ENCODE peak calls at places on chromosomes 7 and 10, in seven cellular contexts. M is transverse colon; R is cardiac muscle cell; Z is left lung; J is kidney; Q is IMR-90; E is effector memory CD4-positive, alpha-beta T cell. K is an unnamed sample.

GRCh38 chr7:17584822-17585221 is 286.4 kb downstream of the AHR start:
- DNase-seq in M (no peak), R (peak; percentile 42), Z (no peak), J (no peak), Q (peak; percentile 73), E (no peak), K (no peak)

GRCh38 chr7:45216181-45216580 is 58.6 kb downstream of the RAMP3 start:
- DNase-seq in M (no peak), R (no peak), Z (no peak), J (no peak), Q (no peak), E (no peak), K (no peak)

GRCh38 chr7:47480576-47481538 is 101.1 kb downstream of the TNS3 start:
- DNase-seq in M (peak; percentile 33), R (no peak), Z (peak; percentile 24), J (no peak), Q (no peak), E (no peak), K (no peak)

GRCh38 chr10:122554576-122554975 is 6.0 kb upstream of the DMBT1 start:
- DNase-seq in M (no peak), R (no peak), Z (no peak), J (no peak), Q (no peak), E (no peak), K (no peak)

GRCh38 chr7:95139922-95140321 is 184.4 kb downstream of the PON1 start:
- DNase-seq in M (no peak), R (no peak), Z (no peak), J (no peak), Q (no peak), E (no peak), K (no peak)

GRCh38 chr10:33005322-33006282 is 47.6 kb upstream of the ITGB1 start:
- DNase-seq in M (peak; percentile 82), R (peak; percentile 97), Z (peak; percentile 85), J (peak; percentile 92), Q (peak; percentile 98), E (peak; percentile 18), K (no peak)

GRCh38 chr10:123573236-123574147 is 92.7 kb upstream of the GPR26 start:
- DNase-seq in M (peak; percentile 59), R (peak; percentile 27), Z (no peak), J (no peak), Q (no peak), E (no peak), K (peak; percentile 4)

GRCh38 chr7:92228100-92228499 is 17.6 kb downstream of the KRIT1 start:
- DNase-seq in M (no peak), R (no peak), Z (no peak), J (no peak), Q (peak; percentile 15), E (no peak), K (no peak)

GRCh38 chr7:5543361-5543760 is 119.7 kb upstream of the TNRC18 start:
- DNase-seq in M (no peak), R (no peak), Z (no peak), J (no peak), Q (no peak), E (no peak), K (no peak)

GRCh38 chr7:26457702-26458327 is 166.2 kb downstream of the SNX10 start:
- DNase-seq in M (no peak), R (no peak), Z (no peak), J (no peak), Q (no peak), E (no peak), K (no peak)

GRCh38 chr7:139108256-139109187 is 998 bp downstream of the ZC3HAV1 start:
- DNase-seq in M (peak; percentile 41), R (peak; percentile 21), Z (peak; percentile 49), J (peak; percentile 78), Q (peak; percentile 4), E (no peak), K (no peak)

GRCh38 chr10:18860591-18861205 is 187.9 kb upstream of the MALRD1 start:
- DNase-seq in M (no peak), R (no peak), Z (no peak), J (no peak), Q (peak; percentile 8), E (no peak), K (no peak)

GRCh38 chr7:4157651-4158050 is 524.4 kb upstream of the FOXK1 start:
- DNase-seq in M (no peak), R (no peak), Z (no peak), J (no peak), Q (no peak), E (no peak), K (no peak)

GRCh38 chr10:32386623-32387022 is 39.7 kb upstream of the EPC1 start:
- DNase-seq in M (no peak), R (peak; percentile 46), Z (no peak), J (no peak), Q (peak; percentile 27), E (no peak), K (no peak)

GRCh38 chr10:50508315-50509051 is 115.3 kb downstream of the SGMS1 start:
- DNase-seq in M (no peak), R (no peak), Z (no peak), J (no peak), Q (no peak), E (no peak), K (peak; percentile 69)

GRCh38 chr7:52017802-52018679 is 701.4 kb upstream of the COBL start:
- DNase-seq in M (peak; percentile 20), R (no peak), Z (no peak), J (no peak), Q (no peak), E (no peak), K (no peak)

GRCh38 chr7:17013204-17013603 is 131.4 kb upstream of the AGR3 start:
- DNase-seq in M (no peak), R (peak; percentile 38), Z (no peak), J (no peak), Q (peak; percentile 35), E (no peak), K (no peak)

GRCh38 chr10:132248455-132249231 is 59.1 kb downstream of the STK32C start:
- DNase-seq in M (peak; percentile 53), R (peak; percentile 33), Z (no peak), J (no peak), Q (no peak), E (peak; percentile 60), K (peak; percentile 59)

DNA sequence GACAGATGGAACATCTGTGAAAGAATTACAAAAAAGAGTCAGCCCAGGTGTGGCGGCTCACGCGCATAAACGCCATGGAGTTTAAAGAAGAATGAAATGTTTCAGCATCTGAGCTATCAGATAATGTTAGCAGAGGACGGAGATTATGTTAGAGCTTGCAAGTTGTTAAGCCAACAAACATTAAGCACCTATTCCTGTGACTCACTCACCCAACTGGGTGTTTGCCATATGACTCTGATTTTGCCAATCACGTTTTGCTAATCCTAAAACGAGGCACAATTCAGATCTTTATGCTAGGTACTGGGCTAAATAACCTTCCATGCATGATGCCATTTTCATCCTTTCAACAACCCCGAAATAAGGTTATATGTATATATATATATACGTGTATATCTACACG is 29.0 kb upstream of the CCNY start:
- DNase-seq in M (no peak), R (peak; percentile 15), Z (no peak), J (no peak), Q (peak; percentile 61), E (no peak), K (no peak)
- H3K4me1 ChIP-seq in M (no peaks in the 10 kb centered on the region), R (peaks cover 3% of the 10 kb centered on the region), Z (no peaks in the 10 kb centered on the region), J (peaks cover 2% of the 10 kb centered on the region), Q (no peaks in the 10 kb centered on the region), E (no peaks in the 10 kb centered on the region), K (no peaks in the 10 kb centered on the region)

GRCh38 chr7:921071-921461 is 33.4 kb downstream of the ADAP1 start:
- DNase-seq in M (no peak), R (no peak), Z (no peak), J (peak; percentile 52), Q (no peak), E (no peak), K (no peak)
- H3K4me1 ChIP-seq in M (peaks cover 39% of the 10 kb centered on the region), R (no peaks in the 10 kb centered on the region), Z (no peaks in the 10 kb centered on the region), J (peaks cover 6% of the 10 kb centered on the region), Q (peaks cover 7% of the 10 kb centered on the region), E (peaks cover 31% of the 10 kb centered on the region), K (peaks cover 38% of the 10 kb centered on the region)

DNA sequence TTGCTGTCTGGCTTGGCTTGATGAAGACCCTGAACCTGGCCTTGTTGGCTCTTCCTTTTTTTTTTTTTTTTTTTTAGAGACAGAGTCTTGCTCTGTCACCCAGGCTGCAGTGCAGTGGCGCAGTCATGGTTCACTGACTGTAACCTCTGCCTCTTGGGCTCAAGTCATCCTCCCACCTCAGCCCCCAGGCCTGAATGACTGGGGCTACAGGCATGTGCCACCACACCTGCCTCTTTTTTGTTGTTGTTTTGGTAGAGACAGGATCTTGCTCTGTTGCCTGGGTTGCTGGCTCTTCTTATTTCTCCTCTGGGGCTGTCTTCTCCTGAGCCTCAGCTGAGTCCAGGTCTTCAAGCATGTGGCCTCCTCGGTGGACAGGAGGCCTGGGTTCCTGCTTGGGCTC is 44.7 kb downstream of the PRF1 start:
- DNase-seq in M (no peak), R (no peak), Z (peak; percentile 4), J (peak; percentile 22), Q (no peak), E (no peak), K (no peak)
- H3K4me1 ChIP-seq in M (no peaks in the 10 kb centered on the region), R (peaks cover 31% of the 10 kb centered on the region), Z (peaks cover 16% of the 10 kb centered on the region), J (peaks cover 3% of the 10 kb centered on the region), Q (peaks cover 5% of the 10 kb centered on the region), E (peaks cover 3% of the 10 kb centered on the region), K (peaks cover 11% of the 10 kb centered on the region)

GRCh38 chr10:72275351-72276012 is 1.8 kb downstream of the DDIT4 start:
- DNase-seq in M (peak; percentile 46), R (peak; percentile 52), Z (no peak), J (peak; percentile 83), Q (peak; percentile 34), E (no peak), K (no peak)

GRCh38 chr10:72274213-72274729 is 547 bp downstream of the DDIT4 start:
- DNase-seq in M (no peak), R (no peak), Z (no peak), J (peak; percentile 89), Q (peak; percentile 13), E (no peak), K (no peak)

GRCh38 chr10:72272689-72273409 is 875 bp upstream of the DDIT4 start:
- DNase-seq in M (peak; percentile 90), R (peak; percentile 99), Z (peak; percentile 89), J (peak; percentile 98), Q (peak; percentile 97), E (no peak), K (no peak)

GRCh38 chr10:72274730-72275350 is 1.1 kb downstream of the DDIT4 start:
- DNase-seq in M (peak; percentile 85), R (peak; percentile 81), Z (peak; percentile 73), J (peak; percentile 92), Q (peak; percentile 59), E (peak; percentile 54), K (peak; percentile 48)

DNA sequence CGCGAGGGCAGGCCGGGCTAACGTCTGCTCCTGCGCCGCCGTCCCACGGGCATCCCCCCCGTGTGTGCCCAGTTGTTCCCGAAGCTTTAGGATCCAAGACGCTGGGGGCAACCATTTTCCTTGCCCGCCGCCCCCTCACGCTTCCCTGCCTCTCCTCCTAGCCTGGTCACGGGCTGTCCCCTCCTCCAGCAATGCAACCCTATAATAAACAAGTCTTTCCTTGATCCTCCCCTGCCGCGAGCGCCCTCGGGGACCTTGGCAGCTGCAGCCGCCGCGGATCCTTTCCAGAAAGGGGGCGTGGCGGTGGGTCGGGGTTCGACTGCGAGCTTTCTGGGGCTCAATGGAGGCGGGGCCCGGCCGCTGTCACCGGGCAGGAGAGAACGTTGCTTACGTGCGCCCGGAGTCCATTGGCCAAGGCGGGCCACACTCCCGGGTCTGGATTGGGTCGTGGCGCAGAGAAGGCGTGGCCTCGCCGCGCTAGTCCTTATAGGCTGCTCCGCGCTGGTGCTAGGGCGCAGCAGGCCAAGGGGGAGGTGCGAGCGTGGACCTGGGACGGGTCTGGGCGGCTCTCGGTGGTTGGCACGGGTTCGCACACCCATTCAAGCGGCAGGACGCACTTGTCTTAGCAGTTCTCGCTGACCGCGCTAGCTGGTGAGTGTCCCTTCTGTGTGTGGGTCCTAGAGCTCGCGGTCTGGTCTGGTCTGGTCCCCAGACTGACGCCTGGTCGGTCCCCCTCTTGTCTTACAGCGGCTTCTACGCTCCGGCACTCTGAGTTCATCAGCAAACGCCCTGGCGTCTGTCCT is at the start of gene DDIT4:
- DNase-seq in M (peak; percentile 100), R (peak; percentile 100), Z (peak; percentile 100), J (peak; percentile 100), Q (peak; percentile 99), E (peak; percentile 96), K (peak; percentile 97)
- H3K4me1 ChIP-seq in M (peaks cover 9% of the 10 kb centered on the region), R (peaks cover 31% of the 10 kb centered on the region), Z (peaks cover 16% of the 10 kb centered on the region), J (peaks cover 8% of the 10 kb centered on the region), Q (peaks cover 7% of the 10 kb centered on the region), E (peaks cover 36% of the 10 kb centered on the region), K (peaks cover 32% of the 10 kb centered on the region)

K was measured in CD8-positive, alpha-beta memory T cell.